ENCODE peak calls at places on chromosomes 1 and 21, in five cellular contexts. V, M, R, P and D are unnamed samples.

GRCh38 chr1:78651247-78651646 is 1.6 kb downstream of the IFI44 start:
- DNase-seq in V (no peak), M (no peak), R (no peak), P (no peak), D (no peak)

GRCh38 chr1:109890115-109890953 is 20.3 kb upstream of the CSF1 start:
- DNase-seq in V (no peak), M (peak; percentile 67), R (no peak), P (no peak), D (no peak)

GRCh38 chr1:42680921-42681683 is 1.1 kb upstream of the YBX1 start:
- DNase-seq in V (no peak), M (peak; percentile 32), R (no peak), P (no peak), D (peak; percentile 51)

GRCh38 chr1:145927916-145928647 is 798 bp upstream of the RBM8A start:
- DNase-seq in V (no peak), M (no peak), R (no peak), P (no peak), D (no peak)

GRCh38 chr1:162088281-162088969 is 18.9 kb downstream of the NOS1AP start:
- DNase-seq in V (no peak), M (no peak), R (no peak), P (no peak), D (no peak)

GRCh38 chr21:40404319-40404906 is 442.5 kb downstream of the DSCAM start:
- DNase-seq in V (no peak), M (no peak), R (no peak), P (no peak), D (no peak)

GRCh38 chr1:192936313-192937018 is 122.7 kb downstream of the UCHL5 start:
- DNase-seq in V (no peak), M (no peak), R (no peak), P (no peak), D (no peak)

GRCh38 chr1:41950820-41951219 is 32.1 kb upstream of the HIVEP3 start:
- DNase-seq in V (no peak), M (no peak), R (no peak), P (peak; percentile 81), D (no peak)

GRCh38 chr21:46636550-46637289 is 1.2 kb downstream of the PRMT2 start:
- DNase-seq in V (no peak), M (no peak), R (no peak), P (no peak), D (no peak)

GRCh38 chr1:25232027-25232865 is at the start of gene SYF2:
- DNase-seq in V (peak; percentile 78), M (peak; percentile 96), R (peak; percentile 93), P (peak; percentile 81), D (peak; percentile 98)

GRCh38 chr21:39141502-39141901 is 41.7 kb downstream of the PSMG1 start:
- DNase-seq in V (no peak), M (no peak), R (no peak), P (no peak), D (no peak)

GRCh38 chr1:15966081-15966955 is 9.6 kb downstream of the ZBTB17 start:
- DNase-seq in V (no peak), M (no peak), R (peak; percentile 20), P (peak; percentile 94), D (no peak)

GRCh38 chr21:46500224-46500861 is 41.7 kb downstream of the DIP2A start:
- DNase-seq in V (no peak), M (peak; percentile 61), R (peak; percentile 12), P (no peak), D (no peak)

GRCh38 chr1:207088731-207089626 is at the start of gene C4BPB:
- DNase-seq in V (no peak), M (no peak), R (peak; percentile 95), P (no peak), D (no peak)

GRCh38 chr1:115073298-115074087 is 15.8 kb downstream of the TSPAN2 start:
- DNase-seq in V (no peak), M (no peak), R (no peak), P (no peak), D (no peak)

GRCh38 chr1:177567393-177567792 is 396.6 kb downstream of the BRINP2 start:
- DNase-seq in V (no peak), M (no peak), R (peak; percentile 2), P (no peak), D (peak; percentile 58)

GRCh38 chr1:28591708-28592313 is at the start of gene RAB42:
- DNase-seq in V (no peak), M (peak; percentile 44), R (peak; percentile 84), P (no peak), D (peak; percentile 80)

GRCh38 chr1:202807367-202807925 is 775 bp downstream of the KDM5B start:
- DNase-seq in V (no peak), M (peak; percentile 91), R (no peak), P (no peak), D (peak; percentile 65)

GRCh38 chr1:29259802-29260441 is 23.6 kb downstream of the PTPRU start:
- DNase-seq in V (no peak), M (peak; percentile 97), R (no peak), P (no peak), D (peak; percentile 84)

GRCh38 chr1:940121-941026 is 16.7 kb downstream of the SAMD11 start:
- DNase-seq in V (no peak), M (peak; percentile 96), R (peak; percentile 27), P (no peak), D (peak; percentile 60)

GRCh38 chr1:183417691-183418491 is at the start of gene NMNAT2:
- DNase-seq in V (no peak), M (no peak), R (no peak), P (no peak), D (peak; percentile 86)

GRCh38 chr21:31234936-31235335 is 109.1 kb downstream of the TIAM1 start:
- DNase-seq in V (no peak), M (no peak), R (no peak), P (no peak), D (no peak)

GRCh38 chr1:93798301-93798700 is 80.7 kb downstream of the DNTTIP2 start:
- DNase-seq in V (no peak), M (no peak), R (no peak), P (no peak), D (no peak)

GRCh38 chr1:206457408-206457807 is 12.9 kb upstream of the IKBKE start:
- DNase-seq in V (no peak), M (no peak), R (no peak), P (no peak), D (no peak)

GRCh38 chr1:180917306-180918065 is 4.8 kb downstream of the KIAA1614 start:
- DNase-seq in V (no peak), M (no peak), R (no peak), P (no peak), D (peak; percentile 59)

GRCh38 chr1:208141793-208142192 is 102.4 kb downstream of the PLXNA2 start:
- DNase-seq in V (no peak), M (no peak), R (no peak), P (no peak), D (no peak)

GRCh38 chr1:156936191-156936590 is 15.8 kb downstream of the LRRC71 start:
- DNase-seq in V (no peak), M (no peak), R (no peak), P (no peak), D (no peak)
- TF ChIP-seq CREB1 in V (no peak), M (no peak), R (no peak), P (no peak), D (no peak)

GRCh38 chr1:12165342-12165741 is 1.4 kb upstream of the TNFRSF1B start:
- DNase-seq in V (no peak), M (no peak), R (no peak), P (no peak), D (no peak)

GRCh38 chr1:12168451-12169160 is 1.8 kb downstream of the TNFRSF1B start:
- DNase-seq in V (no peak), M (peak; percentile 52), R (no peak), P (no peak), D (no peak)

GRCh38 chr1:12167493-12168429 is 970 bp downstream of the TNFRSF1B start:
- DNase-seq in V (no peak), M (peak; percentile 83), R (no peak), P (no peak), D (no peak)

GRCh38 chr1:12169442-12170135 is 2.8 kb downstream of the TNFRSF1B start:
- DNase-seq in V (no peak), M (no peak), R (no peak), P (no peak), D (no peak)

DNA sequence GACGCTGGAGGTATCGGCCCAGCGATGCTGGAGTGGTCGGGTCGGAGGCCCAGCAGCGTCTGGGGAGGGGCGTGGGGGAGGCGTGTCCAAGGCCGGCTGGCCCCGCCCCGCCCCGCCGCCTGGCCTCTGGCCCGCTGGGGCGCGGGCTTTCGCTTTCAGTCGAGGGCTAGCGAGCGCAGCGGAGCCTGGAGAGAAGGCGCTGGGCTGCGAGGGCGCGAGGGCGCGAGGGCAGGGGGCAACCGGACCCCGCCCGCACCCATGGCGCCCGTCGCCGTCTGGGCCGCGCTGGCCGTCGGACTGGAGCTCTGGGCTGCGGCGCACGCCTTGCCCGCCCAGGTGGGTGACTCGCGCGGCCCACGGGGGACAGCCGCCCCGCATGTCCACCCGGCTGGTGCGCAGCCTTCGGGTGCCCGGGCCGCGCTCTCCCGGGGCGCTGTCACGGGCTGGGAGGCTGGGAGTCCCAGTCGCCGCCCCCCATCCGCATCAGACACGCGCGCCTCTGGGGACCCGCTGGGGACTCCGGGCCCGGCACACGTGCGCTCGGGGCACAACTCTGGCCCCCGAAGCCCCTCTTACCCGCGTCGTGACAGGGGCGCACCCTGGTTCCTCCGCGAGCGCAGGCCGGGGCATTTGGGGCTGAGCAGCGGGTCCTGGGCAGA is at the start of gene TNFRSF1B:
- DNase-seq in V (no peak), M (peak; percentile 92), R (no peak), P (no peak), D (peak; percentile 87)
- TF ChIP-seq EZH2 in V (peak; percentile 57), M (no peak), R (no peak), P (no peak), D (no peak)

GRCh38 chr21:33931799-33932390 is 16.3 kb upstream of the ATP5PO start:
- DNase-seq in V (no peak), M (peak; percentile 44), R (no peak), P (no peak), D (no peak)

GRCh38 chr21:33937146-33937545 is 21.5 kb upstream of the ATP5PO start:
- DNase-seq in V (no peak), M (no peak), R (no peak), P (no peak), D (no peak)

GRCh38 chr21:33937931-33938339 is 22.3 kb upstream of the ATP5PO start:
- DNase-seq in V (no peak), M (no peak), R (no peak), P (no peak), D (no peak)

GRCh38 chr21:33936221-33937038 is 20.8 kb upstream of the ATP5PO start:
- DNase-seq in V (no peak), M (no peak), R (no peak), P (no peak), D (peak; percentile 25)

GRCh38 chr21:33932731-33933130 is 17.1 kb upstream of the ATP5PO start:
- DNase-seq in V (no peak), M (no peak), R (no peak), P (no peak), D (no peak)
- H3K27me3 ChIP-seq in V (no peaks in the 10 kb centered on the region), M (no peaks in the 10 kb centered on the region), R (no peaks in the 10 kb centered on the region), P (no peaks in the 10 kb centered on the region), D (no peaks in the 10 kb centered on the region)

DNA sequence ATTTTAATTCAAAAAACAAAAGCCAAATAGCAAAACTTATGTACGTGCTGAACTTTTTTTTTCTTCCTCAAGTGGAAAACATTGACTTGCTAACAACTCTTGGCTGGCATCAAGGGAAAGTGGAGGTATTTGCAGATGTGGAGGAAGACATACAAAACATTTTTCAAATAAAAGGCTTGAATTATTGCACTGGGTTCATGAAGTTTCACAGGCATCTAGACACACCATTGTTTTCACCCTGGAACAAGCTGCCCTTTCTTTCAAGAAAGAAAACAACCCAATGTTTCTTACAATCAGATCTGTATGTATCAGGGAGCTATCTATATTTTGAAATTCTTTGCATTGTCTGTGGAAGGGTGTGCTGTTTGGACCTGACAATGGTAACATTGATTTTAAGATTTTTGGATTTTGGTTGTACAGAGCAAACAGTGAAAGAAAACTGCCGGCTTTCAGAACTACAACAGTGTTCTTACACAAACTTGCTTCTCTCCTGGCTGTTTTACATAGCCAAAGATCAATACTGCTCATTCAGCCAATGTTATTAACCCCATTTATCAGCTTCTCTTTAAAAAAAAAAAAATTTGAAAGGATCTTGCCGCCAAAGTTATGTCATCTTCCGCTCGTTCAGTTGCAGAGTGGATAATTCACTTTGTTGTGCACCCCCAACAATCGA is 187.7 kb upstream of the FOXD3 start:
- DNase-seq in V (no peak), M (no peak), R (peak; percentile 9), P (no peak), D (no peak)
- TF ChIP-seq CREB1 in V (no peak), M (no peak), R (no peak), P (no peak), D (no peak)